ENCODE peak calls at places on chromosomes 16 and 17, in nine cellular contexts. A is T-helper 1 cell; S is NCI-H1417; W is ELF-1; M is NCI-H146; E is COR-L47; F is activated naive CD8-positive, alpha-beta T cell treated with anti-CD3 and anti-CD28 coated beads, Interleukin-2, amount 50 U/mL, for 24 hours; V is germinal center; C is right atrium auricular region. T is an unnamed sample.

GRCh38 chr16:21599994-21600773 is 807 bp downstream of the METTL9 start:
- DNase-seq in F (peak), E (no peak), S (no peak), M (peak), W (peak), V (peak), C (no peak), A (no peak), T (no peak)

GRCh38 chr17:77501101-77501566 is 360.4 kb downstream of the SEC14L1 start:
- DNase-seq in S (no peak), W (peak), E (no peak), A (no peak), C (no peak), V (no peak), M (peak), F (peak), T (no peak)

GRCh38 chr17:41539071-41539492 is 11.0 kb upstream of the KRT19 start:
- DNase-seq in S (no peak), W (peak), F (no peak), V (no peak), M (peak), A (no peak), E (peak), C (no peak), T (no peak)

GRCh38 chr16:2954647-2955381 is 9.3 kb upstream of the KREMEN2 start:
- DNase-seq in C (no peak), F (no peak), V (no peak), E (peak), S (peak), M (peak), W (no peak), A (no peak), T (no peak)

GRCh38 chr17:52170963-52171572 is 12.6 kb upstream of the CA10 start:
- DNase-seq in F (no peak), V (no peak), W (peak), M (peak), S (peak), C (no peak), E (peak), A (no peak), T (no peak)

GRCh38 chr17:47797797-47798196 is 23.8 kb downstream of the OSBPL7 start:
- DNase-seq in F (no peak), C (no peak), S (no peak), W (no peak), A (no peak), M (no peak), V (no peak), E (no peak), T (no peak)

GRCh38 chr16:58516768-58517107 is 1.4 kb downstream of the SETD6 start:
- DNase-seq in E (no peak), S (no peak), F (no peak), C (no peak), W (no peak), A (no peak), M (no peak), V (no peak), T (no peak)

GRCh38 chr16:11342021-11342855 is 3.0 kb upstream of the RMI2 start:
- DNase-seq in E (no peak), F (no peak), S (no peak), W (no peak), M (no peak), V (no peak), A (no peak), C (no peak), T (no peak)

GRCh38 chr17:47708864-47709541 is 15.0 kb downstream of the TBKBP1 start:
- DNase-seq in W (peak), A (no peak), F (no peak), V (no peak), E (no peak), C (no peak), M (no peak), S (no peak), T (no peak)

GRCh38 chr16:57661936-57662906 is 5.9 kb upstream of the ADGRG3 start:
- DNase-seq in F (no peak), W (no peak), A (no peak), S (no peak), E (no peak), M (no peak), V (no peak), C (no peak), T (no peak)

GRCh38 chr17:14737984-14738651 is 437.2 kb downstream of the HS3ST3B1 start:
- DNase-seq in V (peak), W (peak), A (no peak), F (no peak), M (no peak), E (no peak), C (peak), S (no peak), T (no peak)

GRCh38 chr17:67378444-67379250 is 1.6 kb downstream of the PITPNC1 start:
- DNase-seq in A (peak), V (peak), C (peak), S (peak), M (peak), E (peak), W (peak), F (peak), T (peak)

GRCh38 chr17:61996916-61997605 is 68.0 kb downstream of the MED13 start:
- DNase-seq in S (no peak), V (no peak), C (no peak), W (no peak), M (no peak), E (no peak), A (no peak), F (no peak), T (no peak)

GRCh38 chr16:78648517-78648916 is 549.1 kb downstream of the WWOX start:
- DNase-seq in F (no peak), S (no peak), M (no peak), C (no peak), W (no peak), A (no peak), E (no peak), V (no peak), T (no peak)

GRCh38 chr16:88593489-88593888 is 23.3 kb downstream of the ZC3H18 start:
- DNase-seq in E (no peak), S (no peak), V (no peak), F (no peak), M (no peak), W (no peak), C (no peak), A (no peak), T (no peak)

GRCh38 chr16:11163761-11164261 is 92.2 kb downstream of the SOCS1 start:
- DNase-seq in F (no peak), A (no peak), C (no peak), S (no peak), M (no peak), W (no peak), E (no peak), V (no peak), T (no peak)

GRCh38 chr16:1333149-1333812 is at the start of gene BAIAP3:
- DNase-seq in E (no peak), W (no peak), F (peak), S (peak), V (peak), C (no peak), M (peak), A (no peak), T (no peak)

GRCh38 chr16:87966685-87967185 is 15.5 kb downstream of the BANP start:
- DNase-seq in E (no peak), W (no peak), C (no peak), V (no peak), F (no peak), A (no peak), M (no peak), S (no peak), T (no peak)

GRCh38 chr17:45019177-45019711 is 32.2 kb downstream of the DCAKD start:
- DNase-seq in W (no peak), V (peak), E (peak), C (no peak), M (peak), S (peak), F (peak), A (no peak), T (peak)